ENCODE peak calls at places on chromosomes 3 and 15, in seven cellular contexts. M is CD8-positive, alpha-beta memory T cell; B is heart left ventricle; E is astrocyte; Z is spleen; O is right atrium auricular region; D is PC-9. A is an unnamed sample.

GRCh38 chr15:31323627-31324026 is 3.0 kb upstream of the KLF13 start:
- DNase-seq in M (no peak), B (peak; percentile 18), E (no peak), Z (no peak), O (no peak), D (no peak), A (no peak)

GRCh38 chr3:75341324-75342067 is 322.6 kb upstream of the FRG2C start:
- DNase-seq in M (no peak), B (no peak), E (no peak), Z (no peak), O (no peak), D (no peak), A (no peak)

GRCh38 chr3:195859061-195859845 is 47.5 kb upstream of the MUC4 start:
- DNase-seq in M (peak; percentile 66), B (peak; percentile 68), E (peak; percentile 23), Z (peak; percentile 87), O (peak; percentile 82), D (peak; percentile 73), A (peak; percentile 62)

GRCh38 chr3:107432013-107432515 is 54.8 kb downstream of the CCDC54 start:
- DNase-seq in M (no peak), B (peak; percentile 28), E (peak; percentile 16), Z (no peak), O (no peak), D (no peak), A (no peak)

GRCh38 chr3:111260878-111261277 is 189.3 kb downstream of the NECTIN3 start:
- DNase-seq in M (no peak), B (no peak), E (peak; percentile 44), Z (no peak), O (no peak), D (no peak), A (no peak)

GRCh38 chr3:139318431-139318816 is 25.4 kb upstream of the MRPS22 start:
- DNase-seq in M (no peak), B (no peak), E (no peak), Z (no peak), O (no peak), D (no peak), A (no peak)

GRCh38 chr15:28023933-28024888 is 74.9 kb downstream of the OCA2 start:
- DNase-seq in M (no peak), B (no peak), E (no peak), Z (no peak), O (no peak), D (no peak), A (no peak)

GRCh38 chr3:168096210-168096795 is 579 bp upstream of the GOLIM4 start:
- DNase-seq in M (no peak), B (peak; percentile 68), E (peak; percentile 94), Z (peak; percentile 83), O (peak; percentile 79), D (peak; percentile 82), A (peak; percentile 66)

GRCh38 chr3:49535971-49536874 is 18.1 kb upstream of the BSN start:
- DNase-seq in M (no peak), B (no peak), E (no peak), Z (no peak), O (no peak), D (no peak), A (no peak)

GRCh38 chr15:55859681-55860080 is 116.7 kb upstream of the PRTG start:
- DNase-seq in M (no peak), B (no peak), E (peak; percentile 54), Z (no peak), O (no peak), D (no peak), A (no peak)

GRCh38 chr3:114093596-114093995 is 37.1 kb downstream of the QTRT2 start:
- DNase-seq in M (no peak), B (peak; percentile 29), E (peak; percentile 80), Z (no peak), O (peak; percentile 70), D (peak; percentile 73), A (no peak)

GRCh38 chr15:51846463-51847230 is 17.2 kb downstream of the TMOD3 start:
- DNase-seq in M (no peak), B (no peak), E (peak; percentile 80), Z (no peak), O (no peak), D (peak; percentile 88), A (no peak)

GRCh38 chr15:75688831-75689230 is 23.8 kb downstream of the CSPG4 start:
- DNase-seq in M (no peak), B (no peak), E (no peak), Z (no peak), O (no peak), D (no peak), A (no peak)

GRCh38 chr3:52109556-52110380 is 44.5 kb downstream of the POC1A start:
- DNase-seq in M (no peak), B (no peak), E (peak; percentile 52), Z (peak; percentile 51), O (no peak), D (no peak), A (no peak)

DNA sequence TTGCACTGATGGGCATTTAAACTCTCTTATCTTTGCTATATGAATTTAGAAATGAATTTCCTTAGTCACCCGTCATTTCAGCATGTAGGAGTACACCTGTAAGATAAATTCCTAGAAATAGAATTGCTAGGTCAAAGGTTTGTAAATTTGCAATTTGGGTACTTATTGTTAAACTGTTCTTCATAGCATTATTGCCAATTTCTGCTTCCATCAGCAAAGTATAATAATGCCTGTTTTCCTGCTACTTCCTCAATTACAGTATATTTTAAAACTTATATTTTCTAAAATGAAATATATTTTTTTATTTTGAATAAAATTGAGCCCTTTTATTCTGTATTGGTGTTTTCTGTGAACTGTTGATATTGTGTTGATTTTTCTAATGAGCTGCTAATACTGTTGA is 16.3 kb upstream of the MCF2L2 start:
- DNase-seq in M (no peak), B (no peak), E (no peak), Z (no peak), O (no peak), D (no peak), A (no peak)
- H3K9me3 ChIP-seq in M (no peaks in the 10 kb centered on the region), B (peaks cover 21% of the 10 kb centered on the region), E (peaks cover 8% of the 10 kb centered on the region), Z (peaks cover 23% of the 10 kb centered on the region), O (peaks cover 10% of the 10 kb centered on the region), D (peaks cover 23% of the 10 kb centered on the region), A (no peaks in the 10 kb centered on the region)

GRCh38 chr15:89364741-89365450 is 30.3 kb upstream of the POLG start:
- DNase-seq in M (no peak), B (no peak), E (no peak), Z (no peak), O (no peak), D (no peak), A (no peak)

GRCh38 chr15:89362203-89363101 is 27.8 kb upstream of the POLG start:
- DNase-seq in M (peak; percentile 14), B (no peak), E (no peak), Z (peak; percentile 59), O (no peak), D (no peak), A (no peak)

GRCh38 chr15:89363133-89363532 is 28.5 kb upstream of the POLG start:
- DNase-seq in M (no peak), B (no peak), E (no peak), Z (peak; percentile 28), O (no peak), D (no peak), A (no peak)

GRCh38 chr15:89364341-89364740 is 29.7 kb upstream of the POLG start:
- DNase-seq in M (no peak), B (peak; percentile 45), E (no peak), Z (peak; percentile 74), O (no peak), D (no peak), A (peak; percentile 43)

GRCh38 chr15:89363770-89364169 is 29.1 kb upstream of the POLG start:
- DNase-seq in M (no peak), B (no peak), E (no peak), Z (no peak), O (no peak), D (no peak), A (no peak)
- H3K27me3 ChIP-seq in M (peaks cover 69% of the 10 kb centered on the region), B (peaks cover 100% of the 10 kb centered on the region), E (peaks cover 86% of the 10 kb centered on the region), Z (peaks cover 100% of the 10 kb centered on the region), O (peaks cover 51% of the 10 kb centered on the region), D (peaks cover 75% of the 10 kb centered on the region), A (peaks cover 38% of the 10 kb centered on the region)

GRCh38 chr15:79887517-79887916 is 9.3 kb downstream of the MTHFS start:
- DNase-seq in M (no peak), B (no peak), E (peak; percentile 25), Z (no peak), O (no peak), D (no peak), A (no peak)

GRCh38 chr15:79886119-79886518 is 10.7 kb downstream of the MTHFS start:
- DNase-seq in M (no peak), B (no peak), E (no peak), Z (no peak), O (no peak), D (no peak), A (no peak)

GRCh38 chr15:79884204-79884596 is 12.6 kb downstream of the MTHFS start:
- DNase-seq in M (no peak), B (no peak), E (no peak), Z (no peak), O (no peak), D (no peak), A (no peak)

GRCh38 chr15:79883579-79884203 is 13.1 kb downstream of the MTHFS start:
- DNase-seq in M (no peak), B (no peak), E (no peak), Z (no peak), O (no peak), D (no peak), A (no peak)

DNA sequence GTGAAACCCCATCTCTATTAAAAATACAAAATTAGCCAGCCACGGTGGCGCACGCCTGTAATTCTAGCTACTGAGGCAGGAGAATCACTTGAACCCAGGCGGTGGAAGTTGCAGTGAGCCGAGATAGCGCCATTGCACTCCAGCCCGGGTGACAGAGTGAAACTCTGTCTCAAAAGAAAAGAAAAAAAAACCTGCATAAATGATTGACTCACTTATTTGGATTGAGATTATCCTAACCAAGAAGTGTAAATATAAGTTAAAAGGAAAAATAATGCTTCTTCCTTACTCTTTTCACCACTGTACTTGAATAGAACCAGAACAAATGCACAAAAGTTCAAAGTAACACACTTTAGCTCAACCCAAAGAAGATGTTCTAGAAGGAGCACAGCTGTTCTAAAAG is 9.8 kb downstream of the MTHFS start:
- DNase-seq in M (no peak), B (no peak), E (no peak), Z (no peak), O (no peak), D (no peak), A (no peak)
- H3K36me3 ChIP-seq in M (peaks cover 19% of the 10 kb centered on the region), B (peaks cover 39% of the 10 kb centered on the region), E (peaks cover 7% of the 10 kb centered on the region), Z (peaks cover 85% of the 10 kb centered on the region), O (peaks cover 11% of the 10 kb centered on the region), D (peaks cover 31% of the 10 kb centered on the region), A (peaks cover 16% of the 10 kb centered on the region)

DNA sequence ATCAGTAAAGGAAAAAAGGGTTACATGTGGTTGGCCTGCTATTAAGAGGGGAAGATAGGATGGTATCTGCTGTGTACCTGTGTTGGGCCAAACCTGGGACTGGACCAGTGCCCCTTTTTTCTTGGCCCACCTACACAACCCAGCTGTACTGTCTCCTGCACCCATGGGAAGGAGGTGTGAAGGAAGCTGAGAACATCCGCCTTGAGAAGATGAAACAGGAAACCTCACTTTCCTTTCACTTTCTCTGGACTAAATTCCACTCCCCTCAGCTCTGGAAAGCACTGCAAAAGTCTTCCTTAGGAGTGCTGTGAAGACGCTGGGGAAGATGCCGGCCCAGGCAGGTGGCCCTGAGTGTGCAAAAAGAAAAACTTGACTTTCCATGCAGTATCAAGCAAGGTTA is 37.6 kb downstream of the LRRN1 start:
- DNase-seq in M (no peak), B (no peak), E (no peak), Z (no peak), O (no peak), D (no peak), A (no peak)
- H3K9me3 ChIP-seq in M (no peaks in the 10 kb centered on the region), B (peaks cover 28% of the 10 kb centered on the region), E (no peaks in the 10 kb centered on the region), Z (peaks cover 48% of the 10 kb centered on the region), O (peaks cover 11% of the 10 kb centered on the region), D (no peaks in the 10 kb centered on the region), A (peaks cover 11% of the 10 kb centered on the region)

GRCh38 chr3:43400162-43400561 is 113.8 kb downstream of the SNRK start:
- DNase-seq in M (no peak), B (no peak), E (no peak), Z (no peak), O (no peak), D (no peak), A (no peak)
- H3K27me3 ChIP-seq in M (no peaks in the 10 kb centered on the region), B (no peaks in the 10 kb centered on the region), E (no peaks in the 10 kb centered on the region), Z (no peaks in the 10 kb centered on the region), O (no peaks in the 10 kb centered on the region), D (no peaks in the 10 kb centered on the region), A (no peaks in the 10 kb centered on the region)